ENCODE peak calls at places on chromosome 20, in seven cellular contexts. Q is mesenchymal stem cell; R is fibroblast of lung; J is CD4-positive, alpha-beta memory T cell; Y is tibial artery; E is lower lobe of right lung; W is aorta. I is an unnamed sample.

GRCh38 chr20:20448891-20449290 is 81.0 kb downstream of the INSM1 start:
- DNase-seq in Q (no peak), R (no peak), J (no peak), Y (no peak), E (no peak), W (no peak), I (no peak)

GRCh38 chr20:17594443-17594842 is 24.6 kb downstream of the DSTN start:
- DNase-seq in Q (peak; percentile 77), R (peak; percentile 81), J (no peak), Y (no peak), E (peak; percentile 62), W (no peak), I (no peak)

GRCh38 chr20:2470432-2471193 is at the start of gene SNRPB:
- DNase-seq in Q (peak; percentile 99), R (peak; percentile 100), J (peak; percentile 96), Y (peak; percentile 96), E (peak; percentile 97), W (peak; percentile 98), I (peak; percentile 92)

GRCh38 chr20:34874094-34874654 is 1.5 kb upstream of the GGT7 start:
- DNase-seq in Q (peak; percentile 89), R (peak; percentile 75), J (peak; percentile 30), Y (peak; percentile 90), E (peak; percentile 70), W (peak; percentile 86), I (peak; percentile 72)

GRCh38 chr20:34368547-34368946 is 5.5 kb downstream of the ITCH start:
- DNase-seq in Q (peak; percentile 31), R (no peak), J (no peak), Y (no peak), E (no peak), W (no peak), I (no peak)

GRCh38 chr20:50144362-50144761 is 9.2 kb downstream of the PEDS1 start:
- DNase-seq in Q (peak; percentile 100), R (peak; percentile 98), J (no peak), Y (peak; percentile 85), E (no peak), W (peak; percentile 83), I (no peak)

GRCh38 chr20:51199920-51200319 is 177.0 kb upstream of the KCNG1 start:
- DNase-seq in Q (no peak), R (no peak), J (no peak), Y (no peak), E (no peak), W (no peak), I (no peak)

GRCh38 chr20:13277663-13278295 is 56.7 kb downstream of the ISM1 start:
- DNase-seq in Q (no peak), R (no peak), J (no peak), Y (peak; percentile 77), E (no peak), W (no peak), I (no peak)

GRCh38 chr20:37225146-37225545 is 36.5 kb downstream of the GHRH start:
- DNase-seq in Q (no peak), R (no peak), J (no peak), Y (no peak), E (no peak), W (no peak), I (no peak)

GRCh38 chr20:5480824-5481600 is 164.3 kb upstream of the PROKR2 start:
- DNase-seq in Q (no peak), R (no peak), J (no peak), Y (no peak), E (no peak), W (no peak), I (no peak)

GRCh38 chr20:13231031-13231752 is 10.1 kb downstream of the ISM1 start:
- DNase-seq in Q (no peak), R (peak; percentile 1), J (peak; percentile 86), Y (no peak), E (no peak), W (no peak), I (no peak)

GRCh38 chr20:12660918-12661317 is 347.9 kb upstream of the SPTLC3 start:
- DNase-seq in Q (no peak), R (no peak), J (no peak), Y (no peak), E (no peak), W (no peak), I (peak; percentile 43)

GRCh38 chr20:23608251-23608846 is 2.6 kb upstream of the CST9 start:
- DNase-seq in Q (no peak), R (no peak), J (no peak), Y (no peak), E (no peak), W (no peak), I (no peak)
- H3K27ac ChIP-seq in Q (no peak overlapping the region), R (no peak overlapping the region), J (no peak overlapping the region), Y (no peak overlapping the region), E (no peak overlapping the region), W (no peak overlapping the region), I (no peak overlapping the region)

GRCh38 chr20:57612436-57612835 is 7.8 kb downstream of the ZBP1 start:
- DNase-seq in Q (no peak), R (no peak), J (no peak), Y (no peak), E (no peak), W (no peak), I (no peak)

GRCh38 chr20:57613481-57613921 is 6.7 kb downstream of the ZBP1 start:
- DNase-seq in Q (no peak), R (no peak), J (no peak), Y (no peak), E (peak; percentile 18), W (no peak), I (no peak)

GRCh38 chr20:57612916-57613315 is 7.3 kb downstream of the ZBP1 start:
- DNase-seq in Q (no peak), R (no peak), J (no peak), Y (no peak), E (peak; percentile 20), W (no peak), I (no peak)

GRCh38 chr20:57610261-57610952 is 9.8 kb downstream of the ZBP1 start:
- DNase-seq in Q (no peak), R (no peak), J (no peak), Y (no peak), E (peak; percentile 32), W (peak; percentile 66), I (no peak)

DNA sequence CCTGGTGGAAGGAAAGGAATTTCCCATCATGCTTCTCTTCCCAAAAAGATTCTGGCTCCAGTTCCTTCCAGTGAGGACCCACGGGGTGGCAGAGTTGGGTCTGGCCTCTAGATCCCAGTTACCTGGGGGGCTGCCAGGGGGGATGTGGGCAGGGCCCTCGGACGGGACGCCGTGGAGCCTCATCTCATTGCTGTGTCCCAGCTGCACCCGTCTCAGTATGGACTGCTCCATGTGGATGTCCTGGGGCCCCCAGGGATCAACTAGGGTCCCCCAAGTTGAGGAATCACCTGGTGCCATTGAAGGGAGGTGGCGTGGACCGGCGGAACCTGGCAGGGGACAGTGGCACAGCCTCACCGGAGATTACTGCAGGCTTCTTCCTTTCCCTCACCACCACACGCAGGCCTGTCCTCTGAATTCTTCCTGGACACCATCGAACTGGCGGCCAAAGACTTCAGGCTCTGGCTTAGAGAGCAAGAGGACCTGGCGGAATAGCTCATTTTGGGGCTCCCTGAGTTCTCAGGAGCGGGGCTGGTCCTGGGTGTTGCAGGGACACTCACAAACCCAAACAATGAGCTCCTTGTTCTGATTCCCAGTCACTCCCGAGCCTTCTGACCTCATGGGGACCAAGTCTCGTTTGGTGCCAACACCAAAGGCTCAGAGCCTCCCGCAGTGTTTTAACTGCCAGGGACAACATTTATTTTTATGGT is 8.5 kb downstream of the ZBP1 start:
- DNase-seq in Q (no peak), R (no peak), J (no peak), Y (no peak), E (peak; percentile 27), W (peak; percentile 68), I (no peak)
- H3K9me3 ChIP-seq in Q (no peaks in the 10 kb centered on the region), R (no peaks in the 10 kb centered on the region), J (no peaks in the 10 kb centered on the region), Y (no peaks in the 10 kb centered on the region), E (no peaks in the 10 kb centered on the region), W (no peaks in the 10 kb centered on the region), I (no peaks in the 10 kb centered on the region)

GRCh38 chr20:63240004-63240403 is 4.3 kb downstream of the BIRC7 start:
- DNase-seq in Q (no peak), R (no peak), J (no peak), Y (no peak), E (no peak), W (no peak), I (no peak)

GRCh38 chr20:63238491-63239126 is 2.9 kb downstream of the BIRC7 start:
- DNase-seq in Q (no peak), R (no peak), J (no peak), Y (no peak), E (no peak), W (no peak), I (no peak)

GRCh38 chr20:63241272-63241671 is 5.6 kb downstream of the BIRC7 start:
- DNase-seq in Q (no peak), R (no peak), J (no peak), Y (no peak), E (no peak), W (no peak), I (no peak)

GRCh38 chr20:63236116-63236837 is 572 bp downstream of the BIRC7 start:
- DNase-seq in Q (no peak), R (no peak), J (no peak), Y (no peak), E (no peak), W (no peak), I (no peak)

DNA sequence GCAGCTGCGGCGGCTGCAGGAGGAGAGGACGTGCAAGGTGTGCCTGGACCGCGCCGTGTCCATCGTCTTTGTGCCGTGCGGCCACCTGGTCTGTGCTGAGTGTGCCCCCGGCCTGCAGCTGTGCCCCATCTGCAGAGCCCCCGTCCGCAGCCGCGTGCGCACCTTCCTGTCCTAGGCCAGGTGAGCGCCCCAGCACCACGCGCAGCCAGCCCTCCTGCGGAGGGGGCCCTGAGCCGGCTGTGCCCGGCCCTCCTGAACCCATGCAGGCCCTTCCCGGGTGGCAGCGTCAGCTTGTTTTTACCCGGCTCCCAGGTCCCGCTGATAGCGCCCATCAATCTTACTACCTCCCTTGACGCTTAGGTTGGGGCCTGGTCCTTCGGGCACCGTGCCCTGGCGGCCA is 3.7 kb downstream of the BIRC7 start:
- DNase-seq in Q (no peak), R (no peak), J (no peak), Y (no peak), E (no peak), W (no peak), I (no peak)
- H3K4me1 ChIP-seq in Q (peaks cover 46% of the 10 kb centered on the region), R (no peaks in the 10 kb centered on the region), J (no peaks in the 10 kb centered on the region), Y (no peaks in the 10 kb centered on the region), E (no peaks in the 10 kb centered on the region), W (no peaks in the 10 kb centered on the region), I (peaks cover 4% of the 10 kb centered on the region)

GRCh38 chr20:48661575-48662473 is 166.0 kb downstream of the PREX1 start:
- DNase-seq in Q (no peak), R (peak; percentile 61), J (no peak), Y (no peak), E (no peak), W (no peak), I (no peak)
- H3K27ac ChIP-seq in Q (no peak overlapping the region), R (no peak overlapping the region), J (no peak overlapping the region), Y (peak overlapping the region; percentile 50), E (no peak overlapping the region), W (peak overlapping the region; percentile 48), I (no peak overlapping the region)